ENCODE peak calls at places on chromosomes 4 and X, in five cellular contexts. One of them, this sample, is unnamed.

GRCh38 chr4:25144870-25145481 is 15.3 kb downstream of the SEPSECS start:
- DNase-seq in heart left ventricle: no peak
- DNase-seq in PC-3: peak
- DNase-seq in right cardiac atrium: no peak
- DNase-seq in CD8-positive, alpha-beta memory T cell: no peak
- DNase-seq in this sample: no peak

GRCh38 chr4:56653461-56654237 is 27.4 kb downstream of the HOPX start:
- DNase-seq in heart left ventricle: no peak
- DNase-seq in PC-3: peak
- DNase-seq in right cardiac atrium: no peak
- DNase-seq in CD8-positive, alpha-beta memory T cell: peak
- DNase-seq in this sample: no peak

GRCh38 chr4:103996059-103996458 is 276.3 kb upstream of the TACR3 start:
- DNase-seq in heart left ventricle: no peak
- DNase-seq in PC-3: peak
- DNase-seq in right cardiac atrium: no peak
- DNase-seq in CD8-positive, alpha-beta memory T cell: no peak
- DNase-seq in this sample: no peak

GRCh38 chr4:106529348-106530033 is 160.9 kb upstream of the GIMD1 start:
- DNase-seq in heart left ventricle: no peak
- DNase-seq in PC-3: peak
- DNase-seq in right cardiac atrium: no peak
- DNase-seq in CD8-positive, alpha-beta memory T cell: no peak
- DNase-seq in this sample: no peak

GRCh38 chrX:149512225-149512885 is 7.2 kb upstream of the IDS start:
- DNase-seq in heart left ventricle: no peak
- DNase-seq in PC-3: peak
- DNase-seq in right cardiac atrium: peak
- DNase-seq in CD8-positive, alpha-beta memory T cell: peak
- DNase-seq in this sample: peak

GRCh38 chr4:124641715-124642380 is 70.7 kb downstream of the ANKRD50 start:
- DNase-seq in heart left ventricle: no peak
- DNase-seq in PC-3: peak
- DNase-seq in right cardiac atrium: no peak
- DNase-seq in CD8-positive, alpha-beta memory T cell: no peak
- DNase-seq in this sample: no peak

GRCh38 chr4:119585771-119586170 is 42.8 kb downstream of the PDE5A start:
- DNase-seq in heart left ventricle: no peak
- DNase-seq in PC-3: peak
- DNase-seq in right cardiac atrium: no peak
- DNase-seq in CD8-positive, alpha-beta memory T cell: no peak
- DNase-seq in this sample: no peak

GRCh38 chrX:70979136-70979762 is 48.4 kb upstream of the SLC7A3 start:
- DNase-seq in heart left ventricle: no peak
- DNase-seq in PC-3: peak
- DNase-seq in right cardiac atrium: no peak
- DNase-seq in CD8-positive, alpha-beta memory T cell: no peak
- DNase-seq in this sample: no peak

GRCh38 chrX:111100191-111100590 is 4.2 kb downstream of the PAK3 start:
- DNase-seq in heart left ventricle: no peak
- DNase-seq in PC-3: peak
- DNase-seq in right cardiac atrium: no peak
- DNase-seq in CD8-positive, alpha-beta memory T cell: no peak
- DNase-seq in this sample: no peak

GRCh38 chr4:123787710-123788109 is 391.1 kb downstream of the SPRY1 start:
- DNase-seq in heart left ventricle: no peak
- DNase-seq in PC-3: no peak
- DNase-seq in right cardiac atrium: no peak
- DNase-seq in CD8-positive, alpha-beta memory T cell: no peak
- DNase-seq in this sample: no peak

GRCh38 chr4:149347139-149347538 is 468.5 kb downstream of the IQCM start:
- DNase-seq in heart left ventricle: no peak
- DNase-seq in PC-3: no peak
- DNase-seq in right cardiac atrium: no peak
- DNase-seq in CD8-positive, alpha-beta memory T cell: no peak
- DNase-seq in this sample: no peak

GRCh38 chr4:183932576-183932975 is 27.5 kb downstream of the STOX2 start:
- DNase-seq in heart left ventricle: no peak
- DNase-seq in PC-3: no peak
- DNase-seq in right cardiac atrium: no peak
- DNase-seq in CD8-positive, alpha-beta memory T cell: no peak
- DNase-seq in this sample: no peak

GRCh38 chr4:72484991-72485390 is 84.0 kb downstream of the ADAMTS3 start:
- DNase-seq in heart left ventricle: no peak
- DNase-seq in PC-3: no peak
- DNase-seq in right cardiac atrium: no peak
- DNase-seq in CD8-positive, alpha-beta memory T cell: no peak
- DNase-seq in this sample: no peak

GRCh38 chrX:39693298-39693697 is 404.5 kb downstream of the BCOR start:
- DNase-seq in heart left ventricle: no peak
- DNase-seq in PC-3: no peak
- DNase-seq in right cardiac atrium: no peak
- DNase-seq in CD8-positive, alpha-beta memory T cell: no peak
- DNase-seq in this sample: no peak

GRCh38 chrX:43882294-43882681 is at the start of gene MAOB:
- DNase-seq in heart left ventricle: peak
- DNase-seq in PC-3: no peak
- DNase-seq in right cardiac atrium: peak
- DNase-seq in CD8-positive, alpha-beta memory T cell: no peak
- DNase-seq in this sample: no peak
- H3K27ac ChIP-seq in heart left ventricle: peak
- H3K27ac ChIP-seq in PC-3: no peak
- H3K27ac ChIP-seq in right cardiac atrium: peak
- H3K27ac ChIP-seq in CD8-positive, alpha-beta memory T cell: no peak
- H3K27ac ChIP-seq in this sample: peak

DNA sequence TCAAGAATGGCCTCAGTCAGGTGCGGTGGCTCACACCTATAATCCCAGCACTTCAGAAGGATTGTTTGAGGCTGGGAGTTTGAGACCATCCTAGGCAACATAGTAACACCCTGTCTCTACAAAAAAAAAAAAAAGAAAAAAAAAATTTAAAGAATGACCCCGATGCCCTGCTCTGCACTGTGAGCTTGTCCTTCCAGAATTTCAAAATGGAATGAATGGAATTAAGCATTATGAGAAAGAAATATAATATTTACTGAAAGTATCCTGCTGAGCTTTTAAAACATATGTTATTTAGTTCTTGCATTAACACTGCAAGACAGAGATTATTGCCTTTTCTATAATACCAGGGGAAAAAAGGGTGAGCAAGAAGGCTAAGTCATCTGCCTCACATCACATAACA is 42.0 kb upstream of the GAB1 start:
- DNase-seq in heart left ventricle: no peak
- DNase-seq in PC-3: no peak
- DNase-seq in right cardiac atrium: no peak
- DNase-seq in CD8-positive, alpha-beta memory T cell: no peak
- DNase-seq in this sample: no peak
- H3K27ac ChIP-seq in heart left ventricle: no peak
- H3K27ac ChIP-seq in PC-3: no peak
- H3K27ac ChIP-seq in right cardiac atrium: no peak
- H3K27ac ChIP-seq in CD8-positive, alpha-beta memory T cell: no peak
- H3K27ac ChIP-seq in this sample: no peak

GRCh38 chrX:130770615-130771014 is 132.4 kb downstream of the ENOX2 start:
- DNase-seq in heart left ventricle: no peak
- DNase-seq in PC-3: peak
- DNase-seq in right cardiac atrium: no peak
- DNase-seq in CD8-positive, alpha-beta memory T cell: no peak
- DNase-seq in this sample: no peak
- H3K27ac ChIP-seq in heart left ventricle: peak
- H3K27ac ChIP-seq in PC-3: peak
- H3K27ac ChIP-seq in right cardiac atrium: no peak
- H3K27ac ChIP-seq in CD8-positive, alpha-beta memory T cell: no peak
- H3K27ac ChIP-seq in this sample: no peak

DNA sequence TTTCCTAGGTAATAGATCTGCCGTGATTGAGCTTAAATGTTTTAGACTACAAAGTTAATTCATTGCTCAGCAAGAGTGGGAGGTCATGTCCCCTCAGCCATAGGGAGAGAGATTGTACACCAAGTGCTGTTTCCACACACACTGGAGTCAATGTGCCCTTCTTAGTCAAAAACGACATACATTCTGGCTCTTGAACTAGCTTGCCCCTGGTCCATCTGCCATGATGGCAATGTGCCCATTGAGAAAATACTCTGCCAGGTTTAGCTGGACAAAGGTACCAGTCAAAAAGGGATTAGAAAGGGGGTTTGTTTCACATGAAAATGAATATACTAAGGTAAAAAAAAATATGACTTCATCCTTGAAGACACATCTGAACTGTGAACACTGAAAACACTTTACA is 377.1 kb upstream of the ADGRL3 start:
- DNase-seq in heart left ventricle: no peak
- DNase-seq in PC-3: no peak
- DNase-seq in right cardiac atrium: no peak
- DNase-seq in CD8-positive, alpha-beta memory T cell: no peak
- DNase-seq in this sample: no peak
- H3K27ac ChIP-seq in heart left ventricle: no peak
- H3K27ac ChIP-seq in PC-3: no peak
- H3K27ac ChIP-seq in right cardiac atrium: no peak
- H3K27ac ChIP-seq in CD8-positive, alpha-beta memory T cell: no peak
- H3K27ac ChIP-seq in this sample: no peak

GRCh38 chr4:144582105-144582850 is 63.7 kb upstream of the HHIP start:
- DNase-seq in heart left ventricle: no peak
- DNase-seq in PC-3: peak
- DNase-seq in right cardiac atrium: no peak
- DNase-seq in CD8-positive, alpha-beta memory T cell: no peak
- DNase-seq in this sample: no peak

GRCh38 chr4:144575181-144575580 is 70.8 kb upstream of the HHIP start:
- DNase-seq in heart left ventricle: no peak
- DNase-seq in PC-3: peak
- DNase-seq in right cardiac atrium: peak
- DNase-seq in CD8-positive, alpha-beta memory T cell: no peak
- DNase-seq in this sample: peak

GRCh38 chr4:144579411-144580020 is 66.4 kb upstream of the HHIP start:
- DNase-seq in heart left ventricle: no peak
- DNase-seq in PC-3: peak
- DNase-seq in right cardiac atrium: no peak
- DNase-seq in CD8-positive, alpha-beta memory T cell: no peak
- DNase-seq in this sample: no peak

GRCh38 chr4:144580421-144580820 is 65.5 kb upstream of the HHIP start:
- DNase-seq in heart left ventricle: no peak
- DNase-seq in PC-3: peak
- DNase-seq in right cardiac atrium: no peak
- DNase-seq in CD8-positive, alpha-beta memory T cell: no peak
- DNase-seq in this sample: no peak

GRCh38 chr4:144578681-144579080 is 67.3 kb upstream of the HHIP start:
- DNase-seq in heart left ventricle: no peak
- DNase-seq in PC-3: peak
- DNase-seq in right cardiac atrium: no peak
- DNase-seq in CD8-positive, alpha-beta memory T cell: no peak
- DNase-seq in this sample: no peak
- H3K27ac ChIP-seq in heart left ventricle: no peak
- H3K27ac ChIP-seq in PC-3: peak
- H3K27ac ChIP-seq in right cardiac atrium: no peak
- H3K27ac ChIP-seq in CD8-positive, alpha-beta memory T cell: no peak
- H3K27ac ChIP-seq in this sample: no peak

This sample was measured in upper lobe of left lung.